ENCODE peak calls at places on chromosomes 4 and X, in five cellular contexts. D, S, B, Y and K are unnamed samples. For H3K27me3 and H3K4me1, the result is how much of the 10 kb centered on the place peaks cover.

GRCh38 chr4:147129687-147130086 is 184.0 kb upstream of the TTC29 start:
- DNase-seq in Y (no peak), D (no peak), S (no peak), B (no peak), K (no peak)

GRCh38 chr4:57102050-57102564 is 8.1 kb downstream of the IGFBP7 start:
- DNase-seq in S (no peak), D (peak), B (peak), Y (peak), K (no peak)

GRCh38 chr4:7897811-7898210 is 41.9 kb downstream of the AFAP1 start:
- DNase-seq in D (no peak), S (no peak), Y (peak), B (no peak), K (no peak)

GRCh38 chrX:20711366-20711765 is 444.7 kb upstream of the RPS6KA3 start:
- DNase-seq in D (no peak), S (no peak), B (no peak), Y (no peak), K (no peak)

GRCh38 chrX:153474718-153475117 is 4.3 kb upstream of the HAUS7 start:
- DNase-seq in D (peak), Y (peak), B (peak), S (no peak), K (peak)

GRCh38 chr4:102196221-102196620 is 149.1 kb downstream of the SLC39A8 start:
- DNase-seq in Y (peak), D (no peak), S (no peak), B (peak), K (no peak)

GRCh38 chr4:101037938-101038413 is 309.4 kb downstream of the PPP3CA start:
- DNase-seq in Y (no peak), B (no peak), S (no peak), D (no peak), K (no peak)

GRCh38 chr4:77952399-77952974 is 89.9 kb downstream of the MRPL1 start:
- DNase-seq in B (no peak), D (no peak), Y (no peak), S (no peak), K (no peak)

GRCh38 chr4:146146918-146147317 is 28.6 kb upstream of the LSM6 start:
- DNase-seq in B (no peak), S (no peak), Y (peak), D (no peak), K (no peak)

GRCh38 chr4:20486433-20486832 is 213.8 kb upstream of the PACRGL start:
- DNase-seq in B (no peak), Y (peak), S (no peak), D (no peak), K (no peak)

GRCh38 chr4:2354127-2354526 is 64.3 kb downstream of the ZFYVE28 start:
- DNase-seq in S (peak), D (no peak), Y (no peak), B (peak), K (peak)

GRCh38 chr4:74618659-74619058 is 173.7 kb downstream of the AREG start:
- DNase-seq in Y (peak), B (peak), D (no peak), S (no peak), K (no peak)

GRCh38 chr4:185950891-185951290 is 118.1 kb upstream of the TLR3 start:
- DNase-seq in B (no peak), Y (no peak), D (no peak), S (no peak), K (no peak)

GRCh38 chrX:13574600-13574999 is 5.2 kb downstream of the EGFL6 start:
- DNase-seq in D (no peak), Y (no peak), B (no peak), S (no peak), K (no peak)

GRCh38 chrX:13581554-13581953 is 12.2 kb downstream of the EGFL6 start:
- DNase-seq in B (peak), S (no peak), D (no peak), Y (no peak), K (no peak)

DNA sequence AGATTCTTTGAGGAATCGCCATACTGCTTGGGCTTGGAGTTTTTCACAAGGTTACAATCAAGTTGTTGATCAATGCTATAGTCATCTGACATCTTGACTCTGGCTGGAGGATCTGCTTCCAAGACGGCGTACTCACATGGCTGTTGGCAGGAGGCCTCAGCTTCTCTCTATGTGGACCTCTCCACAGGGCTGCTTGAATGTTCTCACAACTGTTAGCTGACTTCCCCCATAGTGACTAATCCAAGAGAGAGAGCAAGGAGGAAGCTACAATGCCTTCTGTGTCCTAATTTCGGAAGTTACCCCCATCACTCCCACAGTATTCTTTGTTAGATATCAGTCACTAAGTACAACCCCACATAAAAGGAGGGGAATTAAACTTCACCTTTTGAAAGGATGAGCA is 10.3 kb downstream of the EGFL6 start:
- DNase-seq in S (no peak), Y (no peak), B (no peak), D (no peak), K (no peak)
- H3K27me3 ChIP-seq in S (under half), Y (under half), B (under half), D (under half), K (under half)

DNA sequence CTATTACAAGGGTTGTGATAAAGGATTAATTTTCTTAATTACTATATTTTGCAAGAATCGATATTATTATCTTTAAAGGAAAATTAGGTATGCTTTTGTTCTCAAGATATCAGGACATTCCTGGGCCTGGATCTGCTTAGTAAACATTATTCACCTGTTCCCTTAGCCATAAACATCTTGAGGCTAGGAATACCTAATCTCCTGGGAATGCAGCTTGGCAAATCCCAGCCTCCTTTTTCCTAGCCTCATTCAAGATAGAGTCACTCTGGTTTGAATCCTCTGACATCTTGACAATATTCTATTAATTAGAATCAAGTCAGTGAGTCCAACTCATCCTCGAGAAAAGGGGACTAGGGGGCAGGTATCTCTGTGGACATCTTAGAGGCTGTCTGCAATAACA is 327.1 kb downstream of the STIM2 start:
- DNase-seq in Y (peak), B (no peak), S (no peak), D (no peak), K (no peak)
- H3K4me1 ChIP-seq in Y (under half), B (under half), S (under half), D (under half), K (under half)

GRCh38 chr4:10105421-10105820 is 11.2 kb downstream of the WDR1 start:
- DNase-seq in S (no peak), Y (peak), D (no peak), B (no peak), K (no peak)
- H3K27ac ChIP-seq in S (peak), Y (peak), D (no peak), B (peak), K (no peak)

GRCh38 chr4:3482707-3483106 is 19.6 kb downstream of the DOK7 start:
- DNase-seq in Y (no peak), S (no peak), B (no peak), D (no peak), K (no peak)

GRCh38 chr4:3485011-3485881 is 22.1 kb downstream of the DOK7 start:
- DNase-seq in S (no peak), Y (peak), D (no peak), B (no peak), K (no peak)

GRCh38 chr4:3484057-3484973 is 21.2 kb downstream of the DOK7 start:
- DNase-seq in S (no peak), D (peak), Y (peak), B (no peak), K (no peak)

GRCh38 chr4:3481783-3482397 is 18.8 kb downstream of the DOK7 start:
- DNase-seq in B (no peak), S (no peak), Y (no peak), D (no peak), K (no peak)

DNA sequence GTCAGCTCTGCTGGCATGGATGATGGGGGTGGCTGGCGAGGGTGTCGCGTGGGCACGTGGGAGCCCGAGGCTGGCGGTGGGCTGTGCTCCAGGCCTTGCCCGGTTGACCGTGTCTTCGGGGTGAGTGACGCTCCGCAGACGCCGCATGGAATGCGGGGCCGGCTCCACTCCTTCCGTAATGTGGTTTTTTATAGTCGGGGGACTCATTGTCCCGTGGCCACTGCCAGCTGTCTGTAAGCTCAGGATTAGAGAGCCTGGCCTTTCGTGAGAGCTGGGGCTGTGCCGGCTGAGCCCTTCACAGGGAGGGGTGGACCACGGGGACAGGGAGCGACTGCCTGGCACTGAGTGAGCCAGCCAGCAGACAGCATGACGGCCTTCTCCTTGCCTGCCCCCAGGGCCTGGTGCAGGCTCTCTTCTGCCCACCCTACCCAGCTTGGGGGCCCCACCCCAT is 20.4 kb downstream of the DOK7 start:
- DNase-seq in D (no peak), B (no peak), Y (peak), S (no peak), K (no peak)
- H3K27me3 ChIP-seq in D (under half), B (under half), Y (under half), S (half or more), K (under half)

GRCh38 chr4:10897076-10897475 is 212.5 kb upstream of the CLNK start:
- DNase-seq in D (no peak), Y (no peak), S (no peak), B (no peak), K (no peak)
- H3K4me1 ChIP-seq in D (under half), Y (under half), S (under half), B (under half), K (under half)

GRCh38 chrX:41605144-41605543 is 83.6 kb upstream of the GPR34 start:
- DNase-seq in D (no peak), S (no peak), B (no peak), Y (no peak), K (no peak)

GRCh38 chrX:41603591-41603990 is 85.2 kb upstream of the GPR34 start:
- DNase-seq in B (no peak), Y (no peak), D (no peak), S (no peak), K (no peak)

GRCh38 chrX:41602946-41603345 is 85.8 kb upstream of the GPR34 start:
- DNase-seq in S (no peak), B (peak), D (no peak), Y (no peak), K (no peak)

GRCh38 chrX:41607264-41607832 is 81.4 kb upstream of the GPR34 start:
- DNase-seq in B (no peak), S (no peak), Y (no peak), D (no peak), K (no peak)

GRCh38 chrX:41604154-41604553 is 84.6 kb upstream of the GPR34 start:
- DNase-seq in D (no peak), B (no peak), Y (no peak), S (no peak), K (no peak)
- H3K27ac ChIP-seq in D (no peak), B (no peak), Y (no peak), S (no peak), K (no peak)

DNA sequence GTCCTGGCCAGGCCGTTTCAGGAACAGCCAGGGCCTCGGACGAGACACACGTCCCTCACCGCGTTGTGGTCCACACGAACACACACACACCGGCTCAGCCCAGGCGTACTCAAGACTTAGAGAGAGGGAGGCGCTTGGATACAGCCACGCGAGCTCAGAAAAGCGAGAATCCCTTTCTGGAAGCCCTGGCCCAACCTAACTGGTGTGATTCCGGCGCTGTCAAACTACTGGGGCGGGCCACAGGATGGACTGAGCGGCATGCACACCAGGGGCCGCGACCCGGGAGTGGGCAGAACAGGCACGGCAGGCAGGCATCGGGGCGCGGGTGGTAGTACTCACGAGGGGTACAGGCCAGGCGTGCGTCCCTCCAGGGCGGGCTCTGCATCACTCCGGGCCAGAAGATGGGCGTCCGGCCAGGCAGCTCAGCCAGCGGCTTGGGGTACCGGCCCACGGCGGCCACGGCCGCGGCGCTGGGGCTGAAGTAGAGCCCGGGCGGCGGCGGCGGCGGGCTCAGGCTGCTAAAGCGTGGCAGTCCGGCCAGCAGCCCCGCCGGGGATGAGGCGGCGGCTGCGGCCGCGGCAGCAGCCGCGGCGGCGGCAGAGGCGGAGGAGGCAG is 1.8 kb downstream of the NKX6-1 start:
- DNase-seq in Y (no peak), D (peak), B (no peak), S (no peak), K (no peak)
- H3K27me3 ChIP-seq in Y (under half), D (under half), B (half or more), S (half or more), K (half or more)